ENCODE peak calls at places on chromosomes 7 and 10, in four cellular contexts. W is activated naive CD4-positive, alpha-beta T cell treated with anti-CD3 and anti-CD28 coated beads, Interleukin-2, amount 10 ng/mL, durations not matched to agents 7 days and 5 days; D is pancreas; P is foreskin fibroblast. C is an unnamed sample.

GRCh38 chr10:33661580-33662269 is 327.3 kb upstream of the NRP1 start:
- DNase-seq in W (no peak), D (peak), P (peak), C (peak)

GRCh38 chr10:6128591-6129383 is 40.0 kb downstream of the RBM17 start:
- DNase-seq in W (no peak), D (no peak), P (peak), C (no peak)

GRCh38 chr10:124347956-124348355 is 70.8 kb downstream of the OAT start:
- DNase-seq in W (no peak), D (no peak), P (no peak), C (no peak)

GRCh38 chr7:47568056-47568455 is 13.9 kb downstream of the TNS3 start:
- DNase-seq in W (no peak), D (no peak), P (no peak), C (no peak)

GRCh38 chr10:51422311-51423120 is 276.9 kb downstream of the CSTF2T start:
- DNase-seq in W (peak), D (peak), P (peak), C (peak)

GRCh38 chr10:118504044-118504944 is 91.2 kb downstream of the PRLHR start:
- DNase-seq in W (no peak), D (no peak), P (peak), C (no peak)

GRCh38 chr7:122803323-122803722 is 82.9 kb downstream of the CADPS2 start:
- DNase-seq in W (no peak), D (no peak), P (no peak), C (no peak)

GRCh38 chr10:61784354-61785131 is 117.0 kb upstream of the ARID5B start:
- DNase-seq in W (peak), D (no peak), P (no peak), C (no peak)

GRCh38 chr10:31768467-31768866 is 160.2 kb downstream of the ARHGAP12 start:
- DNase-seq in W (no peak), D (no peak), P (peak), C (no peak)

GRCh38 chr7:96023376-96023775 is 251.0 kb downstream of the DYNC1I1 start:
- DNase-seq in W (no peak), D (no peak), P (peak), C (no peak)

GRCh38 chr7:158863611-158864506 is 7.5 kb downstream of the DYNC2I1 start:
- DNase-seq in W (peak), D (peak), P (peak), C (peak)

GRCh38 chr10:25026463-25026862 is 10.1 kb downstream of the THNSL1 start:
- DNase-seq in W (no peak), D (no peak), P (peak), C (no peak)

GRCh38 chr10:31554556-31554955 is 235.5 kb downstream of the ZEB1 start:
- DNase-seq in W (no peak), D (no peak), P (peak), C (no peak)

GRCh38 chr10:92692085-92692671 is 2.4 kb downstream of the HHEX start:
- DNase-seq in W (no peak), D (peak), P (no peak), C (no peak)

GRCh38 chr7:100353685-100354330 is 4.1 kb upstream of the PILRB start:
- DNase-seq in W (no peak), D (no peak), P (no peak), C (no peak)

GRCh38 chr7:66500087-66500486 is 128.6 kb upstream of the KCTD7 start:
- DNase-seq in W (no peak), D (no peak), P (no peak), C (no peak)

GRCh38 chr7:118642396-118642795 is 417.9 kb downstream of the ANKRD7 start:
- DNase-seq in W (no peak), D (no peak), P (no peak), C (no peak)

GRCh38 chr7:69982197-69982596 is 383.9 kb downstream of the AUTS2 start:
- DNase-seq in W (no peak), D (no peak), P (no peak), C (no peak)

GRCh38 chr10:129741978-129742741 is 221.9 kb downstream of the EBF3 start:
- DNase-seq in W (no peak), D (no peak), P (no peak), C (peak)

GRCh38 chr7:15889501-15889900 is 203.0 kb upstream of the MEOX2 start:
- DNase-seq in W (no peak), D (no peak), P (peak), C (no peak)

GRCh38 chr7:103795787-103796186 is 193.7 kb downstream of the RELN start:
- DNase-seq in W (no peak), D (no peak), P (no peak), C (no peak)

GRCh38 chr10:73159038-73159648 is 8.7 kb downstream of the ECD start:
- DNase-seq in W (peak), D (no peak), P (peak), C (peak)

GRCh38 chr10:21675157-21675796 is 141.2 kb downstream of the MLLT10 start:
- DNase-seq in W (peak), D (no peak), P (peak), C (no peak)

GRCh38 chr7:81280531-81280930 is 361.7 kb upstream of the SEMA3C start:
- DNase-seq in W (no peak), D (no peak), P (no peak), C (no peak)

GRCh38 chr10:102627446-102628293 is 16.6 kb upstream of the TRIM8 start:
- DNase-seq in W (no peak), D (no peak), P (peak), C (no peak)

GRCh38 chr10:102102421-102102820 is 17.7 kb downstream of the LDB1 start:
- DNase-seq in W (no peak), D (no peak), P (peak), C (no peak)

GRCh38 chr10:98087309-98087708 is 47.1 kb upstream of the R3HCC1L start:
- DNase-seq in W (no peak), D (no peak), P (peak), C (no peak)

GRCh38 chr7:30173058-30173897 is 38.5 kb downstream of the MTURN start:
- DNase-seq in W (no peak), D (peak), P (peak), C (peak)

GRCh38 chr7:46763348-46763747 is 818.6 kb downstream of the TNS3 start:
- DNase-seq in W (no peak), D (no peak), P (peak), C (no peak)

GRCh38 chr7:1513657-1514095 is 9.5 kb upstream of the INTS1 start:
- DNase-seq in W (no peak), D (no peak), P (no peak), C (no peak)

GRCh38 chr7:1455241-1455939 is 3.9 kb downstream of the MICALL2 start:
- DNase-seq in W (no peak), D (peak), P (no peak), C (peak)

GRCh38 chr7:824106-824505 is 8.2 kb upstream of the SUN1 start:
- DNase-seq in W (no peak), D (no peak), P (peak), C (no peak)

C was measured in stomach.